ENCODE peak calls at places on chromosomes 7 and 10, in nine cellular contexts. I is epithelial cell of esophagus, M is LNCaP clone FGC, P is cardiac muscle cell, X is transverse colon, O is WTC11, S is hepatocyte, R is fibroblast of mammary gland, Z is HFF-Myc. K is an unnamed sample.

GRCh38 chr7:99083068-99083651 is 60.7 kb downstream of the SMURF1 start:
- DNase-seq in I (no peak), M (no peak), P (peak), X (no peak), O (no peak), S (no peak), R (peak), Z (no peak), K (no peak)

GRCh38 chr7:80078159-80078731 is 56.4 kb upstream of the GNAI1 start:
- DNase-seq in I (peak), M (no peak), P (peak), X (no peak), O (no peak), S (no peak), R (peak), Z (no peak), K (no peak)

GRCh38 chr7:121016976-121017375 is 28.5 kb downstream of the CPED1 start:
- DNase-seq in I (peak), M (no peak), P (peak), X (no peak), O (no peak), S (no peak), R (peak), Z (no peak), K (no peak)

GRCh38 chr10:131735577-131735976 is 165.2 kb upstream of the PPP2R2D start:
- DNase-seq in I (no peak), M (no peak), P (no peak), X (no peak), O (no peak), S (no peak), R (no peak), Z (no peak), K (no peak)

GRCh38 chr7:156173748-156174353 is 361.6 kb upstream of the SHH start:
- DNase-seq in I (no peak), M (no peak), P (no peak), X (no peak), O (no peak), S (no peak), R (no peak), Z (no peak), K (no peak)

GRCh38 chr7:78111384-78111783 is 312.8 kb downstream of the PHTF2 start:
- DNase-seq in I (no peak), M (no peak), P (no peak), X (no peak), O (no peak), S (no peak), R (no peak), Z (no peak), K (no peak)

GRCh38 chr7:39733881-39734571 is 110.7 kb downstream of the RALA start:
- DNase-seq in I (peak), M (no peak), P (peak), X (no peak), O (no peak), S (peak), R (peak), Z (peak), K (no peak)

GRCh38 chr10:117980216-117980615 is 66.5 kb downstream of the RAB11FIP2 start:
- DNase-seq in I (peak), M (no peak), P (peak), X (no peak), O (no peak), S (no peak), R (peak), Z (no peak), K (no peak)

GRCh38 chr10:74011762-74012161 is 13.8 kb downstream of the VCL start:
- DNase-seq in I (peak), M (no peak), P (peak), X (no peak), O (no peak), S (peak), R (peak), Z (no peak), K (no peak)

GRCh38 chr10:84727398-84727797 is 399.0 kb downstream of the CCSER2 start:
- DNase-seq in I (no peak), M (no peak), P (no peak), X (no peak), O (peak), S (no peak), R (no peak), Z (no peak), K (no peak)

GRCh38 chr10:106711313-106711906 is 453.1 kb downstream of the SORCS1 start:
- DNase-seq in I (peak), M (peak), P (peak), X (peak), O (peak), S (peak), R (peak), Z (peak), K (peak)

GRCh38 chr7:92797693-92798092 is 38.7 kb downstream of the CDK6 start:
- DNase-seq in I (peak), M (no peak), P (peak), X (no peak), O (no peak), S (no peak), R (peak), Z (no peak), K (no peak)

GRCh38 chr10:43879162-43879561 is 230.5 kb upstream of the ZNF32 start:
- DNase-seq in I (no peak), M (no peak), P (no peak), X (no peak), O (no peak), S (no peak), R (no peak), Z (no peak), K (no peak)

GRCh38 chr10:70592186-70592735 is 10.3 kb downstream of the PRF1 start:
- DNase-seq in I (no peak), M (no peak), P (no peak), X (no peak), O (no peak), S (no peak), R (no peak), Z (no peak), K (no peak)

GRCh38 chr10:122911889-122912484 is 1.6 kb downstream of the FAM24A start:
- DNase-seq in I (peak), M (no peak), P (peak), X (peak), O (peak), S (peak), R (peak), Z (peak), K (peak)

GRCh38 chr7:38409524-38409923 is 136.1 kb upstream of the TARP start:
- DNase-seq in I (no peak), M (no peak), P (no peak), X (no peak), O (no peak), S (no peak), R (no peak), Z (no peak), K (no peak)

GRCh38 chr10:45594276-45595157 is 78.1 kb downstream of the ZFAND4 start:
- DNase-seq in I (peak), M (peak), P (peak), X (peak), O (peak), S (peak), R (peak), Z (peak), K (peak)

GRCh38 chr10:78224602-78225001 is 190.9 kb downstream of the RPS24 start:
- DNase-seq in I (no peak), M (no peak), P (peak), X (no peak), O (no peak), S (no peak), R (peak), Z (no peak), K (no peak)

GRCh38 chr7:110880971-110881370 is 210.0 kb upstream of the LRRN3 start:
- DNase-seq in I (no peak), M (no peak), P (no peak), X (no peak), O (no peak), S (no peak), R (no peak), Z (no peak), K (no peak)

GRCh38 chr7:26343837-26344236 is 52.2 kb downstream of the SNX10 start:
- DNase-seq in I (no peak), M (no peak), P (no peak), X (no peak), O (no peak), S (no peak), R (no peak), Z (no peak), K (no peak)

GRCh38 chr10:74640134-74640533 is 186.3 kb upstream of the KAT6B start:
- DNase-seq in I (no peak), M (no peak), P (no peak), X (no peak), O (no peak), S (no peak), R (no peak), Z (peak), K (no peak)

GRCh38 chr7:92623544-92623943 is 33.4 kb upstream of the FAM133B start:
- DNase-seq in I (no peak), M (no peak), P (no peak), X (no peak), O (no peak), S (no peak), R (no peak), Z (no peak), K (no peak)

GRCh38 chr10:88835910-88836221 is 15.8 kb downstream of the ANKRD22 start:
- DNase-seq in I (no peak), M (no peak), P (no peak), X (no peak), O (no peak), S (no peak), R (no peak), Z (no peak), K (no peak)

GRCh38 chr10:4775808-4776207 is 50.2 kb upstream of the AKR1E2 start:
- DNase-seq in I (peak), M (no peak), P (no peak), X (no peak), O (no peak), S (no peak), R (peak), Z (no peak), K (no peak)

GRCh38 chr10:79400567-79401004 is 44.8 kb downstream of the ZCCHC24 start:
- DNase-seq in I (peak), M (no peak), P (peak), X (peak), O (peak), S (peak), R (peak), Z (no peak), K (peak)

GRCh38 chr7:128381161-128381821 is 19.8 kb upstream of the PRRT4 start:
- DNase-seq in I (peak), M (no peak), P (no peak), X (no peak), O (peak), S (no peak), R (no peak), Z (no peak), K (peak)
- TF ChIP-seq CTCF in I (peak), M (peak), P (peak), X (peak), O (peak), S (peak), R (peak), Z (peak), K (peak)

GRCh38 chr7:6489612-6490011 is 41.9 kb upstream of the DAGLB start:
- DNase-seq in I (no peak), M (no peak), P (no peak), X (no peak), O (no peak), S (no peak), R (no peak), Z (no peak), K (no peak)
- TF ChIP-seq CTCF in I (no peak), M (no peak), P (no peak), X (no peak), O (no peak), S (no peak), R (no peak), Z (no peak), K (no peak)

GRCh38 chr7:55193245-55193644 is 171.9 kb upstream of the LANCL2 start:
- DNase-seq in I (no peak), M (no peak), P (no peak), X (no peak), O (no peak), S (no peak), R (no peak), Z (no peak), K (no peak)

GRCh38 chr7:55192718-55193117 is 172.4 kb upstream of the LANCL2 start:
- DNase-seq in I (peak), M (no peak), P (peak), X (no peak), O (no peak), S (no peak), R (peak), Z (peak), K (no peak)

GRCh38 chr7:55190511-55191160 is 171.8 kb downstream of the EGFR start:
- DNase-seq in I (no peak), M (no peak), P (no peak), X (no peak), O (no peak), S (no peak), R (no peak), Z (no peak), K (no peak)

GRCh38 chr7:55191161-55191925 is 172.5 kb downstream of the EGFR start:
- DNase-seq in I (no peak), M (no peak), P (no peak), X (no peak), O (no peak), S (no peak), R (no peak), Z (no peak), K (no peak)

DNA sequence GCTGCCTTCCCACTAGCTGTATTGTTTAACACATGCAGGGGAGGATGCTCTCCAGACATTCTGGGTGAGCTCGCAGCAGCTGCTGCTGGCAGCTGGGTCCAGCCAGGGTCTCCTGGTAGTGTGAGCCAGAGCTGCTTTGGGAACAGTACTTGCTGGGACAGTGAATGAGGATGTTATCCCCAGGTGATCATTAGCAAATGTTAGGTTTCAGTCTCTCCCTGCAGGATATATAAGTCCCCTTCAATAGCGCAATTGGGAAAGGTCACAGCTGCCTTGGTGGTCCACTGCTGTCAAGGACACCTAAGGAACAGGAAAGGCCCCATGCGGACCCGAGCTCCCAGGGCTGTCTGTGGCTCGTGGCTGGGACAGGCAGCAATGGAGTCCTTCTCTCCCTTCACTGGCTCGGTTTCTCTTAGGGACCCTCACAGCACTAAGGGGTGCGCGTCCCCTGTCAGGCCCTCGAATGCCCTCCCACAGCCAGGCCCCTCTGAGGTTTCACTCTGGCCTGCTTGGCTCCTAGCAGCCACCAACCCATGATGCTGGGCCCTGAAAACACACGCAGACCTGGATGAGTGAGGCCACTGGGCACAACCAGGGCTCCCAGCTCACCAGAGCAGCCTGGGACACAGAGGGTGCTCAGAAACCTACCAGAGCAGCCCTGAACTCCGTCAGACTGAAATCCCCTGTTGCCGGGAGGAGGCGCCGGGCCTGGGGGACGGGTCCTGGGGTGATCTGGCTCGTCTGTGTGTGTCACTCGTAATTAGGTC is 173.0 kb upstream of the LANCL2 start:
- DNase-seq in I (no peak), M (no peak), P (no peak), X (no peak), O (no peak), S (no peak), R (no peak), Z (no peak), K (no peak)
- TF ChIP-seq CTCF in I (no peak), M (no peak), P (peak), X (no peak), O (no peak), S (no peak), R (no peak), Z (peak), K (no peak)

DNA sequence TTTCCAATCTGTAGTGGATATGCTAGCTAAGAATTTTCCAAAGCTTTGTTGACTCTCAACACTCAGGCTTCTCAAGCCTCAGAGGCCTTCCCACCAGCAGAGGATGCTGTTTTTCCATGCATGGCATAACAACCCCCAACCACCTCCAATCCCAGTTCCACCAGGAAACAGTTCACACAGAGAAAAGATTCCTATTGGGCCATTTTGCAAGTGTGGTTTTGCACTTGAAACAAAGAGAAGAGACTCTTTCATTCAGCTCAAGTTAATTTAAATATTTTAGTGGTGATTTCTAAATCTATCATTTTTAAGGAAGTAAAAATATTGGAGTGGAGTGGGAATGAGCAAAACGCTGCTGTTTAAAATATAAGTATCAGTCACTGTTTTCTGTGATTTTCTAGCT is 105.6 kb upstream of the COL1A2 start:
- DNase-seq in I (peak), M (peak), P (peak), X (peak), O (peak), S (peak), R (peak), Z (peak), K (peak)
- TF ChIP-seq CTCF in I (peak), M (peak), P (peak), X (peak), O (peak), S (peak), R (peak), Z (peak), K (peak)

GRCh38 chr10:17474595-17474994 is 20.2 kb upstream of the ST8SIA6 start:
- DNase-seq in I (peak), M (peak), P (peak), X (no peak), O (no peak), S (peak), R (peak), Z (no peak), K (no peak)
- TF ChIP-seq CTCF in I (peak), M (peak), P (peak), X (no peak), O (no peak), S (peak), R (peak), Z (no peak), K (no peak)

DNA sequence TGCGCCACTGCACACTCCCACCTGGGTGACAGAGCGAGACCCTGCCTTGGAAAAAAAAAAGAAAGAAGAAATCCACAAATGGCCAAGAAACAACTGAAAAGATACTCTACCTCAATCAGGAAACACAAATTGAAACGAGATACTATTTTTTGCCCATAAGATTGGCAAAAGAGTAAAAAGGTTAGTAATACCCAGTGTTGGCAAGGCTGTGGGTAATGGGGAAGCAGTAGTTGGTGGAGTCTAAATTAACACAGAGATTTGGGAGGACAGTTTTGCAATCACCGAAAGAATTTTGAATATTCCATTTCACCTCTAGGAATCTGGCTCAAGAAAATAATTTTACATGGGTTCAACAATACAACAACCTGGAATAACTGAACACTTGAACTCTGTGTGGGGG is 19.9 kb downstream of the ABRAXAS2 start:
- DNase-seq in I (no peak), M (no peak), P (no peak), X (no peak), O (no peak), S (no peak), R (no peak), Z (no peak), K (no peak)
- TF ChIP-seq CTCF in I (no peak), M (no peak), P (no peak), X (no peak), O (no peak), S (no peak), R (no peak), Z (no peak), K (no peak)

GRCh38 chr7:101156277-101156676 is 2.0 kb downstream of the AP1S1 start:
- DNase-seq in I (no peak), M (no peak), P (no peak), X (no peak), O (no peak), S (no peak), R (no peak), Z (no peak), K (no peak)
- TF ChIP-seq CTCF in I (no peak), M (no peak), P (peak), X (no peak), O (no peak), S (no peak), R (peak), Z (peak), K (no peak)

K was measured in endothelial cell.